ENCODE peak calls at places on chromosomes 16 and 17, in eight cellular contexts. One of them, this sample, is unnamed.

GRCh38 chr17:20191066-20191465 is 181.9 kb downstream of the SPECC1 start:
- DNase-seq in EH: peak; percentile 88
- DNase-seq in T-cell: no peak
- DNase-seq in body of pancreas: no peak
- DNase-seq in activated CD4-positive, alpha-beta T cell treated with anti-CD3 and anti-CD28 coated beads, Interleukin-2, amount 50 U/mL, for 24 hours: no peak
- DNase-seq in GM12891: no peak
- DNase-seq in DMS79 treated with DMSO at 0.1 percent for 48 hours: no peak
- DNase-seq in ELR: peak; percentile 89
- DNase-seq in this sample: no peak

GRCh38 chr16:80583466-80583865 is 42.7 kb downstream of the DYNLRB2 start:
- DNase-seq in EH: peak; percentile 88
- DNase-seq in body of pancreas: no peak
- DNase-seq in activated CD4-positive, alpha-beta T cell treated with anti-CD3 and anti-CD28 coated beads, Interleukin-2, amount 50 U/mL, for 24 hours: no peak
- DNase-seq in T-cell: no peak
- DNase-seq in DMS79 treated with DMSO at 0.1 percent for 48 hours: no peak
- DNase-seq in ELR: peak; percentile 61
- DNase-seq in GM12891: no peak
- DNase-seq in this sample: no peak

GRCh38 chr16:29824589-29825144 is 4.4 kb downstream of the MVP start:
- DNase-seq in GM12891: no peak
- DNase-seq in EH: peak; percentile 92
- DNase-seq in T-cell: no peak
- DNase-seq in ELR: peak; percentile 87
- DNase-seq in body of pancreas: no peak
- DNase-seq in DMS79 treated with DMSO at 0.1 percent for 48 hours: no peak
- DNase-seq in activated CD4-positive, alpha-beta T cell treated with anti-CD3 and anti-CD28 coated beads, Interleukin-2, amount 50 U/mL, for 24 hours: no peak
- DNase-seq in this sample: no peak

GRCh38 chr17:44608732-44609435 is 47.4 kb upstream of the MEIOC start:
- DNase-seq in EH: peak; percentile 41
- DNase-seq in activated CD4-positive, alpha-beta T cell treated with anti-CD3 and anti-CD28 coated beads, Interleukin-2, amount 50 U/mL, for 24 hours: no peak
- DNase-seq in T-cell: no peak
- DNase-seq in DMS79 treated with DMSO at 0.1 percent for 48 hours: peak; percentile 12
- DNase-seq in ELR: no peak
- DNase-seq in body of pancreas: no peak
- DNase-seq in GM12891: no peak
- DNase-seq in this sample: no peak

GRCh38 chr16:69084301-69084700 is 21.2 kb upstream of the HAS3 start:
- DNase-seq in GM12891: no peak
- DNase-seq in DMS79 treated with DMSO at 0.1 percent for 48 hours: no peak
- DNase-seq in body of pancreas: no peak
- DNase-seq in T-cell: no peak
- DNase-seq in ELR: no peak
- DNase-seq in activated CD4-positive, alpha-beta T cell treated with anti-CD3 and anti-CD28 coated beads, Interleukin-2, amount 50 U/mL, for 24 hours: no peak
- DNase-seq in EH: peak; percentile 67
- DNase-seq in this sample: no peak

GRCh38 chr17:40557531-40558299 is 7.6 kb downstream of the CCR7 start:
- DNase-seq in GM12891: no peak
- DNase-seq in DMS79 treated with DMSO at 0.1 percent for 48 hours: no peak
- DNase-seq in T-cell: no peak
- DNase-seq in EH: no peak
- DNase-seq in body of pancreas: no peak
- DNase-seq in ELR: no peak
- DNase-seq in activated CD4-positive, alpha-beta T cell treated with anti-CD3 and anti-CD28 coated beads, Interleukin-2, amount 50 U/mL, for 24 hours: no peak
- DNase-seq in this sample: peak; percentile 3

GRCh38 chr17:50359005-50359699 is 13.2 kb downstream of the XYLT2 start:
- DNase-seq in EH: no peak
- DNase-seq in body of pancreas: no peak
- DNase-seq in DMS79 treated with DMSO at 0.1 percent for 48 hours: no peak
- DNase-seq in GM12891: no peak
- DNase-seq in activated CD4-positive, alpha-beta T cell treated with anti-CD3 and anti-CD28 coated beads, Interleukin-2, amount 50 U/mL, for 24 hours: no peak
- DNase-seq in ELR: no peak
- DNase-seq in T-cell: no peak
- DNase-seq in this sample: no peak

GRCh38 chr16:50473375-50473945 is 74.7 kb upstream of the NKD1 start:
- DNase-seq in T-cell: no peak
- DNase-seq in ELR: peak; percentile 55
- DNase-seq in GM12891: no peak
- DNase-seq in EH: no peak
- DNase-seq in DMS79 treated with DMSO at 0.1 percent for 48 hours: no peak
- DNase-seq in activated CD4-positive, alpha-beta T cell treated with anti-CD3 and anti-CD28 coated beads, Interleukin-2, amount 50 U/mL, for 24 hours: no peak
- DNase-seq in body of pancreas: no peak
- DNase-seq in this sample: no peak

GRCh38 chr16:7318661-7319060 is 14.0 kb upstream of the RBFOX1 start:
- DNase-seq in activated CD4-positive, alpha-beta T cell treated with anti-CD3 and anti-CD28 coated beads, Interleukin-2, amount 50 U/mL, for 24 hours: no peak
- DNase-seq in ELR: no peak
- DNase-seq in GM12891: no peak
- DNase-seq in body of pancreas: no peak
- DNase-seq in DMS79 treated with DMSO at 0.1 percent for 48 hours: no peak
- DNase-seq in EH: no peak
- DNase-seq in T-cell: no peak
- DNase-seq in this sample: no peak

GRCh38 chr16:67529639-67530012 is 997 bp downstream of the RIPOR1 start:
- DNase-seq in GM12891: no peak
- DNase-seq in EH: no peak
- DNase-seq in ELR: peak; percentile 52
- DNase-seq in body of pancreas: no peak
- DNase-seq in activated CD4-positive, alpha-beta T cell treated with anti-CD3 and anti-CD28 coated beads, Interleukin-2, amount 50 U/mL, for 24 hours: no peak
- DNase-seq in DMS79 treated with DMSO at 0.1 percent for 48 hours: no peak
- DNase-seq in T-cell: no peak
- DNase-seq in this sample: peak; percentile 42

GRCh38 chr17:15171433-15172047 is 93.6 kb downstream of the PMP22 start:
- DNase-seq in T-cell: no peak
- DNase-seq in EH: peak; percentile 79
- DNase-seq in body of pancreas: peak; percentile 71
- DNase-seq in GM12891: peak; percentile 23
- DNase-seq in DMS79 treated with DMSO at 0.1 percent for 48 hours: no peak
- DNase-seq in ELR: peak; percentile 75
- DNase-seq in activated CD4-positive, alpha-beta T cell treated with anti-CD3 and anti-CD28 coated beads, Interleukin-2, amount 50 U/mL, for 24 hours: no peak
- DNase-seq in this sample: no peak

GRCh38 chr17:41417576-41418015 is 6.8 kb downstream of the KRT37 start:
- DNase-seq in EH: peak; percentile 45
- DNase-seq in ELR: peak; percentile 28
- DNase-seq in activated CD4-positive, alpha-beta T cell treated with anti-CD3 and anti-CD28 coated beads, Interleukin-2, amount 50 U/mL, for 24 hours: no peak
- DNase-seq in body of pancreas: no peak
- DNase-seq in GM12891: no peak
- DNase-seq in T-cell: no peak
- DNase-seq in DMS79 treated with DMSO at 0.1 percent for 48 hours: no peak
- DNase-seq in this sample: peak; percentile 43

GRCh38 chr16:14300631-14301149 is 229.6 kb downstream of the MRTFB start:
- DNase-seq in ELR: peak; percentile 88
- DNase-seq in DMS79 treated with DMSO at 0.1 percent for 48 hours: peak; percentile 68
- DNase-seq in activated CD4-positive, alpha-beta T cell treated with anti-CD3 and anti-CD28 coated beads, Interleukin-2, amount 50 U/mL, for 24 hours: no peak
- DNase-seq in body of pancreas: peak; percentile 87
- DNase-seq in GM12891: no peak
- DNase-seq in EH: peak; percentile 90
- DNase-seq in T-cell: peak; percentile 9
- DNase-seq in this sample: peak; percentile 81

GRCh38 chr17:2719861-2720260 is 8.3 kb upstream of the CLUH start:
- DNase-seq in body of pancreas: no peak
- DNase-seq in DMS79 treated with DMSO at 0.1 percent for 48 hours: no peak
- DNase-seq in GM12891: no peak
- DNase-seq in activated CD4-positive, alpha-beta T cell treated with anti-CD3 and anti-CD28 coated beads, Interleukin-2, amount 50 U/mL, for 24 hours: no peak
- DNase-seq in T-cell: no peak
- DNase-seq in EH: no peak
- DNase-seq in ELR: no peak
- DNase-seq in this sample: no peak

GRCh38 chr17:41919165-41919817 is 540 bp upstream of the ACLY start:
- DNase-seq in activated CD4-positive, alpha-beta T cell treated with anti-CD3 and anti-CD28 coated beads, Interleukin-2, amount 50 U/mL, for 24 hours: no peak
- DNase-seq in EH: no peak
- DNase-seq in body of pancreas: no peak
- DNase-seq in ELR: no peak
- DNase-seq in GM12891: no peak
- DNase-seq in DMS79 treated with DMSO at 0.1 percent for 48 hours: peak; percentile 71
- DNase-seq in T-cell: no peak
- DNase-seq in this sample: no peak

GRCh38 chr17:15233022-15233805 is 31.9 kb downstream of the PMP22 start:
- DNase-seq in T-cell: no peak
- DNase-seq in body of pancreas: no peak
- DNase-seq in activated CD4-positive, alpha-beta T cell treated with anti-CD3 and anti-CD28 coated beads, Interleukin-2, amount 50 U/mL, for 24 hours: no peak
- DNase-seq in EH: peak; percentile 77
- DNase-seq in GM12891: no peak
- DNase-seq in ELR: peak; percentile 79
- DNase-seq in DMS79 treated with DMSO at 0.1 percent for 48 hours: no peak
- DNase-seq in this sample: no peak

GRCh38 chr16:26281681-26282080 is 589.9 kb downstream of the HS3ST4 start:
- DNase-seq in body of pancreas: no peak
- DNase-seq in activated CD4-positive, alpha-beta T cell treated with anti-CD3 and anti-CD28 coated beads, Interleukin-2, amount 50 U/mL, for 24 hours: no peak
- DNase-seq in DMS79 treated with DMSO at 0.1 percent for 48 hours: no peak
- DNase-seq in ELR: no peak
- DNase-seq in GM12891: no peak
- DNase-seq in T-cell: no peak
- DNase-seq in EH: no peak
- DNase-seq in this sample: no peak

GRCh38 chr17:78365561-78366108 is 5.8 kb upstream of the SOCS3 start:
- DNase-seq in ELR: no peak
- DNase-seq in activated CD4-positive, alpha-beta T cell treated with anti-CD3 and anti-CD28 coated beads, Interleukin-2, amount 50 U/mL, for 24 hours: no peak
- DNase-seq in DMS79 treated with DMSO at 0.1 percent for 48 hours: no peak
- DNase-seq in GM12891: no peak
- DNase-seq in T-cell: no peak
- DNase-seq in body of pancreas: no peak
- DNase-seq in EH: peak; percentile 86
- DNase-seq in this sample: no peak

GRCh38 chr17:20156196-20157077 is 147.3 kb downstream of the SPECC1 start:
- DNase-seq in activated CD4-positive, alpha-beta T cell treated with anti-CD3 and anti-CD28 coated beads, Interleukin-2, amount 50 U/mL, for 24 hours: no peak
- DNase-seq in GM12891: peak; percentile 41
- DNase-seq in ELR: peak; percentile 72
- DNase-seq in body of pancreas: peak; percentile 61
- DNase-seq in EH: peak; percentile 50
- DNase-seq in T-cell: peak; percentile 11
- DNase-seq in DMS79 treated with DMSO at 0.1 percent for 48 hours: peak; percentile 1
- DNase-seq in this sample: peak; percentile 70

GRCh38 chr17:48546187-48546923 is 1.4 kb upstream of the HOXB2 start:
- DNase-seq in EH: no peak
- DNase-seq in GM12891: no peak
- DNase-seq in DMS79 treated with DMSO at 0.1 percent for 48 hours: no peak
- DNase-seq in activated CD4-positive, alpha-beta T cell treated with anti-CD3 and anti-CD28 coated beads, Interleukin-2, amount 50 U/mL, for 24 hours: no peak
- DNase-seq in T-cell: no peak
- DNase-seq in body of pancreas: no peak
- DNase-seq in ELR: no peak
- DNase-seq in this sample: no peak

GRCh38 chr16:1772362-1772907 is at the start of gene EME2:
- DNase-seq in activated CD4-positive, alpha-beta T cell treated with anti-CD3 and anti-CD28 coated beads, Interleukin-2, amount 50 U/mL, for 24 hours: no peak
- DNase-seq in DMS79 treated with DMSO at 0.1 percent for 48 hours: no peak
- DNase-seq in body of pancreas: no peak
- DNase-seq in T-cell: peak; percentile 41
- DNase-seq in EH: peak; percentile 38
- DNase-seq in GM12891: peak; percentile 54
- DNase-seq in ELR: peak; percentile 76
- DNase-seq in this sample: peak; percentile 62

GRCh38 chr16:25264599-25264998 is 7.0 kb upstream of the ZKSCAN2 start:
- DNase-seq in T-cell: no peak
- DNase-seq in ELR: peak; percentile 20
- DNase-seq in DMS79 treated with DMSO at 0.1 percent for 48 hours: no peak
- DNase-seq in body of pancreas: peak; percentile 31
- DNase-seq in EH: peak; percentile 35
- DNase-seq in activated CD4-positive, alpha-beta T cell treated with anti-CD3 and anti-CD28 coated beads, Interleukin-2, amount 50 U/mL, for 24 hours: no peak
- DNase-seq in GM12891: no peak
- DNase-seq in this sample: no peak

GRCh38 chr16:85296859-85297698 is 184.8 kb upstream of the CIBAR2 start:
- DNase-seq in T-cell: peak; percentile 31
- DNase-seq in ELR: peak; percentile 63
- DNase-seq in EH: peak; percentile 47
- DNase-seq in GM12891: peak; percentile 63
- DNase-seq in body of pancreas: peak; percentile 65
- DNase-seq in DMS79 treated with DMSO at 0.1 percent for 48 hours: no peak
- DNase-seq in activated CD4-positive, alpha-beta T cell treated with anti-CD3 and anti-CD28 coated beads, Interleukin-2, amount 50 U/mL, for 24 hours: no peak
- DNase-seq in this sample: peak; percentile 72

GRCh38 chr17:81253358-81254131 is 14.4 kb downstream of the NDUFAF8 start:
- DNase-seq in DMS79 treated with DMSO at 0.1 percent for 48 hours: peak; percentile 11
- DNase-seq in EH: peak; percentile 49
- DNase-seq in T-cell: peak; percentile 50
- DNase-seq in activated CD4-positive, alpha-beta T cell treated with anti-CD3 and anti-CD28 coated beads, Interleukin-2, amount 50 U/mL, for 24 hours: peak; percentile 40
- DNase-seq in body of pancreas: peak; percentile 51
- DNase-seq in ELR: peak; percentile 51
- DNase-seq in GM12891: peak; percentile 61
- DNase-seq in this sample: peak; percentile 80

GRCh38 chr16:15435216-15435864 is 952 bp downstream of the BMERB1 start:
- DNase-seq in EH: peak; percentile 18
- DNase-seq in ELR: peak; percentile 19
- DNase-seq in DMS79 treated with DMSO at 0.1 percent for 48 hours: peak; percentile 16
- DNase-seq in body of pancreas: peak; percentile 36
- DNase-seq in activated CD4-positive, alpha-beta T cell treated with anti-CD3 and anti-CD28 coated beads, Interleukin-2, amount 50 U/mL, for 24 hours: no peak
- DNase-seq in GM12891: no peak
- DNase-seq in T-cell: no peak
- DNase-seq in this sample: no peak

GRCh38 chr17:35337364-35337763 is 36.1 kb downstream of the SLFN11 start:
- DNase-seq in DMS79 treated with DMSO at 0.1 percent for 48 hours: no peak
- DNase-seq in EH: no peak
- DNase-seq in GM12891: no peak
- DNase-seq in body of pancreas: no peak
- DNase-seq in T-cell: no peak
- DNase-seq in activated CD4-positive, alpha-beta T cell treated with anti-CD3 and anti-CD28 coated beads, Interleukin-2, amount 50 U/mL, for 24 hours: no peak
- DNase-seq in ELR: no peak
- DNase-seq in this sample: no peak

GRCh38 chr16:19696312-19696711 is 21.7 kb downstream of the KNOP1 start:
- DNase-seq in EH: peak; percentile 92
- DNase-seq in GM12891: no peak
- DNase-seq in DMS79 treated with DMSO at 0.1 percent for 48 hours: peak; percentile 76
- DNase-seq in activated CD4-positive, alpha-beta T cell treated with anti-CD3 and anti-CD28 coated beads, Interleukin-2, amount 50 U/mL, for 24 hours: no peak
- DNase-seq in ELR: peak; percentile 73
- DNase-seq in body of pancreas: peak; percentile 75
- DNase-seq in T-cell: peak; percentile 52
- DNase-seq in this sample: no peak

GRCh38 chr17:80476877-80477646 is 655 bp upstream of the NPTX1 start:
- DNase-seq in DMS79 treated with DMSO at 0.1 percent for 48 hours: peak; percentile 18
- DNase-seq in body of pancreas: no peak
- DNase-seq in ELR: no peak
- DNase-seq in EH: no peak
- DNase-seq in GM12891: no peak
- DNase-seq in T-cell: no peak
- DNase-seq in activated CD4-positive, alpha-beta T cell treated with anti-CD3 and anti-CD28 coated beads, Interleukin-2, amount 50 U/mL, for 24 hours: no peak
- DNase-seq in this sample: peak; percentile 65

GRCh38 chr16:85716016-85716679 is 27.4 kb upstream of the GINS2 start:
- DNase-seq in ELR: no peak
- DNase-seq in DMS79 treated with DMSO at 0.1 percent for 48 hours: no peak
- DNase-seq in EH: peak; percentile 19
- DNase-seq in GM12891: no peak
- DNase-seq in T-cell: no peak
- DNase-seq in body of pancreas: no peak
- DNase-seq in activated CD4-positive, alpha-beta T cell treated with anti-CD3 and anti-CD28 coated beads, Interleukin-2, amount 50 U/mL, for 24 hours: no peak
- DNase-seq in this sample: no peak

This sample was measured in GM13977.